ENCODE peak calls at places on chromosomes 1 and 21, in five cellular contexts. A, M, K, S and Y are unnamed samples.
A peak's percentile ranks its signal among the peaks of the same experiment; 100 is the strongest.

GRCh38 chr1:110421159-110421777 is 13.8 kb upstream of the LAMTOR5 start:
- DNase-seq in A (peak; percentile 87), M (peak; percentile 73), K (no peak), S (no peak), Y (no peak)

GRCh38 chr1:53715478-53715877 is 23.5 kb downstream of the GLIS1 start:
- DNase-seq in A (peak; percentile 38), M (peak; percentile 56), K (no peak), S (no peak), Y (no peak)

GRCh38 chr21:15031790-15032357 is 32.9 kb downstream of the NRIP1 start:
- DNase-seq in A (peak; percentile 85), M (peak; percentile 83), K (no peak), S (no peak), Y (no peak)

GRCh38 chr1:241423541-241424479 is 66.8 kb upstream of the RGS7 start:
- DNase-seq in A (peak; percentile 84), M (peak; percentile 63), K (no peak), S (peak; percentile 63), Y (no peak)

GRCh38 chr1:31201871-31202270 is 37.8 kb downstream of the NKAIN1 start:
- DNase-seq in A (no peak), M (no peak), K (no peak), S (no peak), Y (no peak)

GRCh38 chr1:41980872-41981653 is 62.3 kb upstream of the HIVEP3 start:
- DNase-seq in A (no peak), M (no peak), K (no peak), S (no peak), Y (no peak)

GRCh38 chr1:182781849-182782586 is 7.6 kb upstream of the NPL start:
- DNase-seq in A (peak; percentile 62), M (peak; percentile 70), K (peak; percentile 74), S (peak; percentile 70), Y (peak; percentile 53)

GRCh38 chr1:224745924-224746323 is 129.8 kb downstream of the CNIH3 start:
- DNase-seq in A (no peak), M (no peak), K (no peak), S (no peak), Y (no peak)

GRCh38 chr1:226809785-226810571 is 60.4 kb upstream of the PSEN2 start:
- DNase-seq in A (no peak), M (no peak), K (no peak), S (no peak), Y (no peak)

GRCh38 chr1:7208647-7209180 is 423.5 kb downstream of the CAMTA1 start:
- DNase-seq in A (no peak), M (no peak), K (no peak), S (no peak), Y (no peak)

GRCh38 chr1:83910461-83910860 is 88.5 kb downstream of the TTLL7 start:
- DNase-seq in A (peak; percentile 41), M (peak; percentile 67), K (no peak), S (no peak), Y (no peak)

GRCh38 chr1:98429851-98430496 is 231.5 kb upstream of the SNX7 start:
- DNase-seq in A (no peak), M (no peak), K (peak; percentile 43), S (no peak), Y (no peak)

GRCh38 chr1:147545133-147545532 is 3.8 kb downstream of the BCL9 start:
- DNase-seq in A (peak; percentile 72), M (peak; percentile 65), K (peak; percentile 80), S (peak; percentile 60), Y (no peak)

GRCh38 chr1:147539122-147539575 is 2.2 kb upstream of the BCL9 start:
- DNase-seq in A (peak; percentile 95), M (peak; percentile 96), K (no peak), S (no peak), Y (no peak)

GRCh38 chr1:147547065-147547464 is 5.8 kb downstream of the BCL9 start:
- DNase-seq in A (no peak), M (no peak), K (no peak), S (no peak), Y (no peak)

GRCh38 chr1:147541672-147542548 is 609 bp downstream of the BCL9 start:
- DNase-seq in A (peak; percentile 23), M (peak; percentile 42), K (peak; percentile 61), S (peak; percentile 43), Y (no peak)

GRCh38 chr1:147542549-147542857 is 1.2 kb downstream of the BCL9 start:
- DNase-seq in A (no peak), M (no peak), K (no peak), S (no peak), Y (no peak)
- H3K4me3 ChIP-seq in A (peak overlapping the region; percentile 61), M (peak overlapping the region; percentile 69), K (peak overlapping the region; percentile 69), S (peak overlapping the region; percentile 61), Y (no peak overlapping the region)

GRCh38 chr1:6183520-6183989 is 3.4 kb upstream of the CHD5 start:
- DNase-seq in A (no peak), M (no peak), K (no peak), S (no peak), Y (no peak)
- TF ChIP-seq CTCF in A (no peak), M (peak; percentile 7), K (no peak), S (no peak), Y (no peak)

DNA sequence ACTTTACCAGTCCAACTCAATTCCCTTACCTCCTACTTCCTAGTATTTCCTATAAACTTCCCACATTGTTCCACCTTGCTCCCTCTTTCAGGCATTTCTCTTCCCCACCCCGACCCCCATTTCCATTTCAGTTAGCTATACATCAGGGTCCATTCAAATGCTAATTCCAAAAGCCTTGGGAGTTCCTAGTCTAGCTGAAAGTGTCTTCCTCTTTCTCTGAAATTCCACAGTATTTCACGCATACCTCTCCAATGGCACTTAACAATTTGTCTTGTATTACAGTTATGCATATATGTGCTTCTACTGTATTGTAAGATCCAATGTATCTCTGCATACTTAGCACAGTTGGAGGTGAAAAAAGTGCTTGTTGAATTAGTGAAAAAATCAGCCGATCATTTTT is 94.9 kb downstream of the ZNF644 start:
- DNase-seq in A (no peak), M (no peak), K (no peak), S (no peak), Y (no peak)
- H3K4me3 ChIP-seq in A (no peak overlapping the region), M (no peak overlapping the region), K (no peak overlapping the region), S (no peak overlapping the region), Y (no peak overlapping the region)

GRCh38 chr1:3012511-3013291 is 8.6 kb upstream of the ACTRT2 start:
- DNase-seq in A (no peak), M (no peak), K (peak; percentile 68), S (peak; percentile 77), Y (no peak)
- TF ChIP-seq CTCF in A (no peak), M (peak; percentile 25), K (peak; percentile 85), S (peak; percentile 98), Y (peak; percentile 39)

GRCh38 chr1:112406771-112407170 is 10.8 kb downstream of the CTTNBP2NL start:
- DNase-seq in A (no peak), M (no peak), K (no peak), S (no peak), Y (no peak)

GRCh38 chr1:112397051-112397471 is 1.0 kb downstream of the CTTNBP2NL start:
- DNase-seq in A (no peak), M (no peak), K (no peak), S (no peak), Y (no peak)

GRCh38 chr1:112399456-112399855 is 3.4 kb downstream of the CTTNBP2NL start:
- DNase-seq in A (no peak), M (no peak), K (no peak), S (no peak), Y (no peak)

DNA sequence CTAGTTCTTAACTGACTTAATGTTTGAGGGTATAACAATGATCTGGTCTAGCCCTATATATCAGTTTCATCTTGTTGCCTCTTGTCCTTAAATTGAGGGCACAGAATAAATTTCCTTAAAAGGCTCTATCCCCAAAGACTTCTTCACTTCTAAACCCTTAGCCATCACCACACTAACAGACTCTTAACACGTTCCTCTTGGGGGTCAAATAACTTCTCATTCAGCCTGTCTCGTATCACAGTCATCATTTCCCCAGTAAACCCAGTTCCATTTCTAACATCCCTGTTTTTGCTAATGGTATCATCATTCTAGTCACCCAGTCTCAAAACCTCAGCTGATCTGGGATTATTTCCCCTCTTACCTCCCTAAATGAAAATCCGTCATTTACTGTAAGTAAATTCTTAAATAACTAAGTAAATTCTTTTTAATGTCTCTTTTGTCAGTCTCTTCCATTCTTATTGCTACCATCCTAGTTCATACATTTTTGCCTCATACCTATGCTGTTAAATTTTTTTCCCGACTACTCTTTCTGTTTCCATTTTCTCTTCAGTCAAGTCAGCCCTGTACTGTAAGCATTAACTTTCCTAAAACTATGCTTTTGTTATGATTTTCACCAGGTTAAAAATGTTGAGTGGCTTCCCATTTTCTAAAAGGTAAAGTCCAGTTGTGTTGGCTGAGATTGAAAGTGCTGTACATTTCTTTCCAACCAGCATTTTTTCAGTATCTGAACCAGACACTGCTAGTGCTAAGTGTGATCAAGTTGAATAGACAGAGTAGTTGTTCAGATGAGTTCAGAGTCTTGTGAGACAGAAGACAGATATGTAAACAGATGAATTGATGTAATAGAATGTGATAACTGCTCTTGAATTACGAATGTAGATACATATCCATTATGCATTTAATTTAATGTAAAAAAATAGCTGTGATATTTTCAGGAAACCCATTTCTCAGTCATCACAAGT is 6.9 kb downstream of the CTTNBP2NL start:
- DNase-seq in A (peak; percentile 41), M (peak; percentile 31), K (no peak), S (no peak), Y (no peak)
- H3K4me3 ChIP-seq in A (no peak overlapping the region), M (no peak overlapping the region), K (no peak overlapping the region), S (no peak overlapping the region), Y (no peak overlapping the region)

GRCh38 chr1:158685068-158685467 is 1.4 kb downstream of the SPTA1 start:
- DNase-seq in A (no peak), M (no peak), K (no peak), S (no peak), Y (no peak)

GRCh38 chr1:158675563-158675962 is 11.0 kb downstream of the SPTA1 start:
- DNase-seq in A (no peak), M (no peak), K (no peak), S (no peak), Y (no peak)

GRCh38 chr1:158674302-158674701 is 12.2 kb downstream of the SPTA1 start:
- DNase-seq in A (no peak), M (no peak), K (no peak), S (no peak), Y (no peak)

GRCh38 chr1:158679289-158679688 is 7.2 kb downstream of the SPTA1 start:
- DNase-seq in A (no peak), M (no peak), K (no peak), S (no peak), Y (no peak)
- TF ChIP-seq CTCF in A (no peak), M (no peak), K (no peak), S (no peak), Y (no peak)